ENCODE peak calls at places on chromosomes 6 and 20, in six cellular contexts. T is M059J, D is NCI-H2029 treated with DMSO at 0.1 percent for 48 hours, K is NCI-H2171 treated with DMSO at 0.1 percent for 48 hours, E is head of caudate nucleus, N is NAMALWA. J is an unnamed sample.

GRCh38 chr6:12348530-12349511 is 58.7 kb downstream of the EDN1 start:
- DNase-seq in K (no peak), N (no peak), E (no peak), T (peak), D (no peak), J (no peak)

GRCh38 chr6:47787620-47788497 is 6.0 kb downstream of the OPN5 start:
- DNase-seq in D (peak), N (peak), E (peak), T (peak), K (peak), J (peak)

GRCh38 chr6:29129326-29130012 is 21.6 kb downstream of the OR2J3 start:
- DNase-seq in K (no peak), T (no peak), E (no peak), N (no peak), D (no peak), J (no peak)

GRCh38 chr20:54063580-54063979 is 6.8 kb downstream of the BCAS1 start:
- DNase-seq in N (no peak), K (no peak), T (no peak), E (no peak), D (no peak), J (no peak)

GRCh38 chr6:6497541-6497940 is 91.0 kb upstream of the LY86 start:
- DNase-seq in K (no peak), N (no peak), E (no peak), T (no peak), D (no peak), J (no peak)

GRCh38 chr20:62924567-62925419 is 1.5 kb downstream of the DIDO1 start:
- DNase-seq in D (peak), K (no peak), N (peak), T (peak), E (no peak), J (no peak)

GRCh38 chr20:5061209-5061608 is 58.5 kb downstream of the PCNA start:
- DNase-seq in T (peak), D (no peak), N (no peak), K (no peak), E (no peak), J (no peak)

GRCh38 chr6:40325791-40326190 is 261.4 kb downstream of the LRFN2 start:
- DNase-seq in K (no peak), D (no peak), E (no peak), T (no peak), N (peak), J (no peak)

GRCh38 chr6:167980911-167981310 is 16.6 kb upstream of the KIF25 start:
- DNase-seq in N (no peak), K (no peak), T (no peak), E (no peak), D (no peak), J (no peak)

GRCh38 chr6:11258260-11259237 is 26.1 kb upstream of the NEDD9 start:
- DNase-seq in T (peak), E (no peak), D (no peak), K (no peak), N (no peak), J (no peak)

GRCh38 chr6:22149081-22149480 is 147.8 kb downstream of the PRL start:
- DNase-seq in T (no peak), K (no peak), N (no peak), E (no peak), D (peak), J (no peak)

GRCh38 chr6:12916001-12916400 is 199.4 kb downstream of the PHACTR1 start:
- DNase-seq in N (no peak), T (no peak), E (no peak), D (no peak), K (no peak), J (no peak)

GRCh38 chr6:52904562-52905279 is 4.8 kb downstream of the GSTA3 start:
- DNase-seq in D (no peak), N (peak), E (no peak), K (no peak), T (peak), J (peak)

GRCh38 chr6:105302617-105303128 is 100.2 kb downstream of the PREP start:
- DNase-seq in T (no peak), D (peak), E (no peak), N (no peak), K (no peak), J (peak)

GRCh38 chr20:37697314-37697713 is 3.5 kb downstream of the CTNNBL1 start:
- DNase-seq in D (no peak), E (no peak), N (peak), T (no peak), K (no peak), J (no peak)

GRCh38 chr6:136007355-136007754 is 155.9 kb downstream of the PDE7B start:
- DNase-seq in K (no peak), D (no peak), E (no peak), N (no peak), T (no peak), J (no peak)

GRCh38 chr6:3457710-3458605 is 1.1 kb upstream of the SLC22A23 start:
- DNase-seq in T (peak), N (no peak), E (peak), K (no peak), D (peak), J (peak)

GRCh38 chr6:149236584-149236983 is 80.9 kb upstream of the TAB2 start:
- DNase-seq in K (peak), E (no peak), N (no peak), T (peak), D (peak), J (no peak)

GRCh38 chr6:38701551-38701950 is 1.4 kb downstream of the GLO1 start:
- DNase-seq in T (no peak), D (no peak), K (no peak), E (no peak), N (no peak), J (no peak)

GRCh38 chr6:117346142-117346930 is 79.4 kb downstream of the ROS1 start:
- DNase-seq in T (peak), E (no peak), N (peak), D (peak), K (peak), J (peak)